ENCODE peak calls at places on chromosomes 7 and 10, in five cellular contexts. One of them, this sample, is unnamed.

GRCh38 chr7:94655884-94656657 is at the start of gene SGCE:
- DNase-seq in GM12878: peak
- DNase-seq in tibial nerve: peak
- DNase-seq in lower leg skin: peak
- DNase-seq in GM12892: no peak
- DNase-seq in this sample: peak

GRCh38 chr7:142791502-142791901 is 20.7 kb downstream of the PRSS2 start:
- DNase-seq in GM12878: no peak
- DNase-seq in tibial nerve: no peak
- DNase-seq in lower leg skin: no peak
- DNase-seq in GM12892: no peak
- DNase-seq in this sample: no peak

GRCh38 chr7:151742713-151743480 is 134.0 kb downstream of the PRKAG2 start:
- DNase-seq in GM12878: no peak
- DNase-seq in tibial nerve: no peak
- DNase-seq in lower leg skin: no peak
- DNase-seq in GM12892: no peak
- DNase-seq in this sample: no peak

GRCh38 chr10:42645103-42645502 is 6.7 kb upstream of the ZNF33B start:
- DNase-seq in GM12878: no peak
- DNase-seq in tibial nerve: no peak
- DNase-seq in lower leg skin: no peak
- DNase-seq in GM12892: no peak
- DNase-seq in this sample: no peak

GRCh38 chr7:44341399-44341798 is 16.0 kb upstream of the CAMK2B start:
- DNase-seq in GM12878: no peak
- DNase-seq in tibial nerve: no peak
- DNase-seq in lower leg skin: no peak
- DNase-seq in GM12892: no peak
- DNase-seq in this sample: no peak

GRCh38 chr10:89352802-89353201 is 25.0 kb downstream of the IFIT3 start:
- DNase-seq in GM12878: no peak
- DNase-seq in tibial nerve: no peak
- DNase-seq in lower leg skin: no peak
- DNase-seq in GM12892: no peak
- DNase-seq in this sample: no peak

GRCh38 chr10:59181668-59182067 is 5.2 kb downstream of the PHYHIPL start:
- DNase-seq in GM12878: peak
- DNase-seq in tibial nerve: peak
- DNase-seq in lower leg skin: no peak
- DNase-seq in GM12892: no peak
- DNase-seq in this sample: no peak

GRCh38 chr7:134420509-134421125 is 38.3 kb downstream of the AKR1B1 start:
- DNase-seq in GM12878: no peak
- DNase-seq in tibial nerve: peak
- DNase-seq in lower leg skin: peak
- DNase-seq in GM12892: peak
- DNase-seq in this sample: no peak

DNA sequence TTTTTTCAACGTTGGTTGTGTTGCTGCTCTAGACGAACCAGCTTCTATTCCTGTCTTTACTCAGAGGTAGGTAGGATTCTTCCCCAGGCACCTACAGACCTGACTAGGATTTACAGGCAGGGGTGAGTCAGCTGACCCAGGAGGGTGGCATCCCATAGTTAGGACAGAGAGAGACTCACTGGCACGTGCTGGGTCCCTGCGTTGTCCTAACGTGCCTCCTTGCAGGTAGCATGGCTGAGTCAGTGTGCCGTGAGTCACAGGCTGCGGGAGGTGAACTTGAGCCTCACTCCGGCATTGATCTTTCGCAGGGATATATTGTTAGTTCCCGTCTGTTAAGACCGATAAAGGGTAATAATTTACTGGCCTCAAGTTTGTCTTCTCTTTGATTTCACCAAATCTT is 96.5 kb downstream of the PFKFB3 start:
- DNase-seq in GM12878: no peak
- DNase-seq in tibial nerve: no peak
- DNase-seq in lower leg skin: peak
- DNase-seq in GM12892: no peak
- DNase-seq in this sample: no peak
- TF ChIP-seq POLR2A in GM12878: no peak
- TF ChIP-seq POLR2A in tibial nerve: no peak
- TF ChIP-seq POLR2A in lower leg skin: no peak
- TF ChIP-seq POLR2A in GM12892: no peak
- TF ChIP-seq POLR2A in this sample: no peak

DNA sequence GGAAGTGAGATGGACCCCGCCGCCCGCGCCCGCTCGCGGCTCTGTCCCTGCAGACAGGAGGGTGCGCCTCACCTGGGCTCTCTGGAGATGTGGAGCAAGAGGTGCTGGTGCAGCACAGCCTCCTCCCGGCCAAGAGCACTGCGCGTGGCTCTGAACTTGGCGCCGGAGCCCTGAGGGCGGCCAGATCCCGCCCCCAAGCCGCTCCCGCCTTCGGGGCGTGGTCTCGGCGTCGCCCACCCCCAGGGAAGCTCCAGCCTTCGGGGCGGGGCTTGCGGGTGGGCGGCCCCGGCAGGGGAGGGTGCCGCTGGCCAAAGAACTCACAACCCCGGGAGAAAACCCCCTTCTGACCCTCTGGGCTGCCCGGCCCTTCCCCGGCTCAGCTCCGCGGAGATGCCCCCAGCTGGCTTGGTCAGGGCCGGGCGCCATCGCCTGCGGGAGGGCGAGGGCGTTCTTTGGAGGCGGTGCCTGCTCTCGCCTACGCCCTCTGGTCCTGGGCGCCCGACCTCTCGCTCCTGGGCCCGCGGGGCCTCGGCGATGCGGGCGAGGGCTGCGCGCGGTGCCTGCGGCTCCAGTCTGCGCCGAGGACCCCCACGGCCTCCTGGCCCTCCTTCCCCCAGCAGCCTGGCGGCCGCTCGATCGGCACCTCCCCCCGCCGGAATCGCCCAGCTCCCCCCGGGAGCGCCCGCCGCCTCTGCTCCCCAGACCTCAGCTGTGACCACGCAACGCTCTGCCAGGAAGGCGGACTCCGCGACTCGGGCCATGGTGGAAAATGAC is at the start of gene ZNF488:
- DNase-seq in GM12878: no peak
- DNase-seq in tibial nerve: peak
- DNase-seq in lower leg skin: peak
- DNase-seq in GM12892: peak
- DNase-seq in this sample: peak
- TF ChIP-seq POLR2A in GM12878: no peak
- TF ChIP-seq POLR2A in tibial nerve: peak
- TF ChIP-seq POLR2A in lower leg skin: no peak
- TF ChIP-seq POLR2A in GM12892: no peak
- TF ChIP-seq POLR2A in this sample: no peak

DNA sequence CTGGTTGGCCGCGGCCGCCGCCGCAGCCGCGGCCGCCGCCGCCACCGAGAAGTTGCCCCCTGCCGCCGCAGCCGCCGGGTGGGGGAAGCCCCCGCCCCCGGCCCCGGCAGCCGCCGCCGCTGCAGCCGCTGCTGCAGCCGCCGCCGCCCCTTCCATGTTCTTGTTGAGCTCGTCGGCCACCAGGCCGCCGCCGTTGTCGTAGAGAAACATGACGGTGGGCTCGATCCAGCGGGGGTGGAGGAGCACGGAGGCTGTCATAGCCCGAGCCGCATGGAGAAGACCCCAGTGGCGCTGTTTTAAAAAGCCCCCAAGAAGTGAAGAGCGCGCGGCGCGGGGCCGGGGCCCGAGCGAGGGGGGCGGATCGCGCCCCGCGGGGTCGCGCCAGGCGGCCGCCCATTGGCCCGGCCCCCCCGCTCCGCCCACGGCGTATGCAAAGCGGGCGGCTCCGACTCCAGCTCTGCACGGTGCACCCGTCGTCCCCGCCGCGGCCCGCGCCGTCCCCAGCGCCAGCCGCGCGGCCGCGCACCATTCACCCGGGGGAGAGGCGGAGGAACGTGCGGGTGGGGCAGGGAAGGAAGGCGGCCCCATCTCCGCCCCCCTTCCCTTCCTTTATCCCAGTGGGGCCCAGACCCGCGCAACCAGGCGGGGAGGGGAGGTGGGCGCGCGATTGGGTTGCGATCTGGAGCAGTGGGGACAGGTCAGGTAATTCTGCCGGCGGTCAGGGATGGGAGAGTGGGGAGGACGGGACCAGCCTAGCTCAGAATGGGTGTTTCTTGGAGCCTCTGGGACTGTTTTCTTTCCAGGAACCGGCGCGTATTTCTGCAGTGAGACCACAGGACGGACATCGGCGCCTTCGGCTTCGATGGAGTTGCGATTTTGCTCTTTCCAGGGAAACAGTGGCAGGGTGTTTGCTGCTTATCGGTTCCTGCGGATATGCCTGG is at the start of gene HOXA13:
- DNase-seq in GM12878: no peak
- DNase-seq in tibial nerve: no peak
- DNase-seq in lower leg skin: peak
- DNase-seq in GM12892: no peak
- DNase-seq in this sample: no peak
- TF ChIP-seq POLR2A in GM12878: no peak
- TF ChIP-seq POLR2A in tibial nerve: no peak
- TF ChIP-seq POLR2A in lower leg skin: no peak
- TF ChIP-seq POLR2A in GM12892: no peak
- TF ChIP-seq POLR2A in this sample: no peak

GRCh38 chr7:8258734-8259133 is 3.2 kb downstream of the ICA1 start:
- DNase-seq in GM12878: no peak
- DNase-seq in tibial nerve: no peak
- DNase-seq in lower leg skin: no peak
- DNase-seq in GM12892: no peak
- DNase-seq in this sample: no peak

GRCh38 chr7:8259586-8260222 is 2.3 kb downstream of the ICA1 start:
- DNase-seq in GM12878: no peak
- DNase-seq in tibial nerve: no peak
- DNase-seq in lower leg skin: no peak
- DNase-seq in GM12892: no peak
- DNase-seq in this sample: no peak

GRCh38 chr7:8261711-8262695 is at the start of gene ICA1:
- DNase-seq in GM12878: no peak
- DNase-seq in tibial nerve: peak
- DNase-seq in lower leg skin: peak
- DNase-seq in GM12892: peak
- DNase-seq in this sample: peak

GRCh38 chr7:8263048-8263447 is 1.1 kb upstream of the ICA1 start:
- DNase-seq in GM12878: no peak
- DNase-seq in tibial nerve: no peak
- DNase-seq in lower leg skin: no peak
- DNase-seq in GM12892: no peak
- DNase-seq in this sample: no peak

GRCh38 chr7:8260871-8261707 is 878 bp downstream of the ICA1 start:
- DNase-seq in GM12878: no peak
- DNase-seq in tibial nerve: peak
- DNase-seq in lower leg skin: peak
- DNase-seq in GM12892: no peak
- DNase-seq in this sample: peak
- TF ChIP-seq POLR2A in GM12878: no peak
- TF ChIP-seq POLR2A in tibial nerve: no peak
- TF ChIP-seq POLR2A in lower leg skin: no peak
- TF ChIP-seq POLR2A in GM12892: no peak
- TF ChIP-seq POLR2A in this sample: no peak

DNA sequence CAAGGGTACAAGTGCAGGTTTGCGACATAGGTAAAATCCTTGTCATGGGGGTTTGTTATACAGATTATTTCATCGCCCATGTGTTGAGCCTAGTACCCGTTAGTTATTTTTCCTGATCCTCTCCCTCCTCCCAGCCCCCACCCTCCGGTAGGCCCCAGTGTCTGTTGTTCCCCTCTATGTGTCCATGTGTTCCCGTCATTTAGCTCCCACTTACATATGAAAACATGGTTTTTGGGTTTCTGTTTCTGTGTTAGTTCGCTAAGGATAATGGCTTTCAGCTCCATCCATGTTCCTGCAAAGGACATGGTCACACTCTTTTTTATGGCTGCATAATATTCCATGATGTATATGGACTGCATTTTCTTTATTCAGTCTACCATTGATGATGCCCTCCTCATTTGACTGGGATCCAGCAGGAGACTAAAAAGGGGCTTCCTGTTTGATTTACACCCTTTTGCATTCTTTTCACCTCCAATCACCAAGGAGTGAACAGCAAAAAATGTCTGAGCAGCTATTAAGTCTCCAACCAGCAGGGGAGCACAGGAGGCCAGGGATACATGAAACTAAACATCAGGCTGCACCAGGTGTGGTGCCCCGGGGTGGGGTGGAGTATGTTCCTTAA is 188.2 kb downstream of the SKIDA1 start:
- DNase-seq in GM12878: no peak
- DNase-seq in tibial nerve: no peak
- DNase-seq in lower leg skin: no peak
- DNase-seq in GM12892: no peak
- DNase-seq in this sample: no peak
- TF ChIP-seq POLR2A in GM12878: no peak
- TF ChIP-seq POLR2A in tibial nerve: no peak
- TF ChIP-seq POLR2A in lower leg skin: no peak
- TF ChIP-seq POLR2A in GM12892: no peak
- TF ChIP-seq POLR2A in this sample: no peak

GRCh38 chr7:127653396-127653795 is 1.4 kb downstream of the SND1 start:
- DNase-seq in GM12878: no peak
- DNase-seq in tibial nerve: no peak
- DNase-seq in lower leg skin: no peak
- DNase-seq in GM12892: no peak
- DNase-seq in this sample: no peak

GRCh38 chr7:127648986-127649385 is 3.0 kb upstream of the SND1 start:
- DNase-seq in GM12878: no peak
- DNase-seq in tibial nerve: no peak
- DNase-seq in lower leg skin: no peak
- DNase-seq in GM12892: no peak
- DNase-seq in this sample: no peak

GRCh38 chr7:127650842-127651555 is 995 bp upstream of the SND1 start:
- DNase-seq in GM12878: no peak
- DNase-seq in tibial nerve: no peak
- DNase-seq in lower leg skin: no peak
- DNase-seq in GM12892: peak
- DNase-seq in this sample: no peak

GRCh38 chr7:127652333-127653248 is 597 bp downstream of the SND1 start:
- DNase-seq in GM12878: no peak
- DNase-seq in tibial nerve: no peak
- DNase-seq in lower leg skin: no peak
- DNase-seq in GM12892: no peak
- DNase-seq in this sample: peak

GRCh38 chr7:127651556-127652332 is at the start of gene SND1:
- DNase-seq in GM12878: peak
- DNase-seq in tibial nerve: peak
- DNase-seq in lower leg skin: peak
- DNase-seq in GM12892: peak
- DNase-seq in this sample: peak
- TF ChIP-seq POLR2A in GM12878: peak
- TF ChIP-seq POLR2A in tibial nerve: peak
- TF ChIP-seq POLR2A in lower leg skin: no peak
- TF ChIP-seq POLR2A in GM12892: peak
- TF ChIP-seq POLR2A in this sample: peak

DNA sequence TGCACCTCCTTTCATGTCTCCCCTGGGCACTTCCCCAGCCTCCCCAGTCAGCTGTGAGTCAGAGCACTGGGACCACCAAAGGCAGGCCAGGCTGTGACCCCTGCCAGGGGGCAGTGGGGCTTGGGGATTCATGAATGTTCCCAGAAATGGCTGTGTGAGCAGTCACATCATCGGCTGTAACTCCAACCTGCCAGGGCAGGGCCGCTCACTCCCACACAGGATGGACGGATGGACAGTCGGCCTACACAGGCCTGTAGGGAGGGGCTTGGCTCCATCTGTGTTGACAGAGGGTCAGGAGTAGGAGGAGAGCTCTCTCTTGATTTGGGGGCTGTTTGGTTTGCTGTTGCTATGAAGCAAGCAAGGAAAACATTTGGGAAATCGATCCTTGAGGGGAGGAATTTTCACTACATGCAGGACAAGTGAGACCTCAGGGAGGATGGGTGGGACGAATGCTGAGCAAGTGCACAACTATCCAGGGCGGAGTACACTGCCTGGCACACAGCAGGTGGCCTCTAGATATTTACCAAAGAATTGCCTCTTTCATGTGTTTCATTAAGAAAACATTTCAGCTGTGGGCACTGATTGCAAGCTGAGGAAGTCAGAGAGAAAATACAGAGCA is 2.9 kb upstream of the IGFBP1 start:
- DNase-seq in GM12878: no peak
- DNase-seq in tibial nerve: no peak
- DNase-seq in lower leg skin: peak
- DNase-seq in GM12892: no peak
- DNase-seq in this sample: no peak
- TF ChIP-seq POLR2A in GM12878: no peak
- TF ChIP-seq POLR2A in tibial nerve: no peak
- TF ChIP-seq POLR2A in lower leg skin: no peak
- TF ChIP-seq POLR2A in GM12892: no peak
- TF ChIP-seq POLR2A in this sample: no peak

This sample was measured in GM12891.